ENCODE peak calls at places on chromosomes 5 and 9, in eight cellular contexts. L is effector memory CD4-positive, alpha-beta T cell; Z is C1 segment of cervical spinal cord; N is stomach; F is activated CD8-positive, alpha-beta memory T cell treated with anti-CD3 and anti-CD28 coated beads, Interleukin-2, amount 10 ng/mL, durations not matched to agents 7 days and 5 days; P is neural progenitor cell; U is GM13976; E is psoas muscle. Y is an unnamed sample.

GRCh38 chr9:96052703-96053102 is 177.2 kb downstream of the ERCC6L2 start:
- DNase-seq in U (no peak), Z (no peak), F (no peak), P (no peak), L (no peak), N (no peak), E (no peak), Y (no peak)

GRCh38 chr9:84945878-84946538 is 276.5 kb downstream of the NTRK2 start:
- DNase-seq in U (no peak), Z (no peak), F (no peak), E (no peak), N (no peak), P (no peak), L (no peak), Y (no peak)

GRCh38 chr9:131994364-131995110 is 85.1 kb downstream of the MED27 start:
- DNase-seq in U (no peak), N (no peak), L (no peak), E (no peak), F (no peak), Z (no peak), P (no peak), Y (no peak)

GRCh38 chr9:98807070-98807810 is at the start of gene GALNT12:
- DNase-seq in P (peak; percentile 80), Z (peak; percentile 21), N (peak; percentile 47), F (peak; percentile 67), U (peak; percentile 86), L (peak; percentile 33), E (peak; percentile 35), Y (peak; percentile 26)

GRCh38 chr5:122492675-122493074 is 180.6 kb downstream of the SNCAIP start:
- DNase-seq in L (no peak), F (no peak), U (peak; percentile 25), N (no peak), Z (no peak), E (no peak), P (peak; percentile 24), Y (no peak)

GRCh38 chr5:168481330-168481788 is 4.9 kb upstream of the RARS1 start:
- DNase-seq in Z (no peak), P (no peak), L (no peak), N (no peak), F (peak; percentile 61), U (peak; percentile 70), E (no peak), Y (no peak)

GRCh38 chr5:60365001-60365400 is 335.0 kb downstream of the DEPDC1B start:
- DNase-seq in F (no peak), E (no peak), Z (no peak), N (no peak), L (no peak), P (no peak), U (no peak), Y (no peak)

GRCh38 chr9:87878930-87879603 is 3.6 kb upstream of the SPATA31E1 start:
- DNase-seq in U (no peak), N (no peak), F (no peak), E (no peak), L (no peak), Z (no peak), P (no peak), Y (no peak)

GRCh38 chr5:13985736-13986418 is 41.4 kb upstream of the DNAH5 start:
- DNase-seq in P (no peak), F (no peak), L (no peak), N (no peak), Z (no peak), E (no peak), U (no peak), Y (no peak)

GRCh38 chr5:1933364-1934055 is 50.8 kb upstream of the IRX4 start:
- DNase-seq in F (no peak), U (no peak), Z (no peak), L (no peak), N (no peak), E (no peak), P (no peak), Y (no peak)

GRCh38 chr9:2214707-2215106 is 199.6 kb downstream of the SMARCA2 start:
- DNase-seq in N (no peak), F (no peak), Z (no peak), L (no peak), P (no peak), E (no peak), U (no peak), Y (no peak)

GRCh38 chr9:133516961-133517350 is 7.8 kb downstream of the MYMK start:
- DNase-seq in Z (no peak), P (no peak), U (no peak), F (no peak), E (no peak), N (no peak), L (no peak), Y (no peak)

GRCh38 chr9:127910613-127911205 is 6.1 kb downstream of the ST6GALNAC4 start:
- DNase-seq in U (no peak), F (peak; percentile 40), N (no peak), E (no peak), L (no peak), P (no peak), Z (no peak), Y (no peak)

GRCh38 chr9:92151691-92152393 is 36.6 kb upstream of the SPTLC1 start:
- DNase-seq in F (no peak), P (no peak), Z (peak; percentile 16), L (no peak), E (no peak), U (no peak), N (no peak), Y (no peak)

GRCh38 chr9:131262327-131263032 is 13.8 kb downstream of the FAM78A start:
- DNase-seq in U (no peak), N (no peak), P (no peak), F (no peak), E (no peak), L (no peak), Z (no peak), Y (no peak)

GRCh38 chr9:95511952-95512750 is 4.6 kb downstream of the PTCH1 start:
- DNase-seq in E (no peak), L (no peak), Z (no peak), U (no peak), N (no peak), F (no peak), P (peak; percentile 62), Y (no peak)

GRCh38 chr9:35828716-35829083 is at the start of gene FAM221B:
- DNase-seq in F (peak; percentile 57), N (no peak), L (no peak), U (no peak), Z (no peak), E (no peak), P (peak; percentile 89), Y (peak; percentile 12)

GRCh38 chr9:129237195-129237611 is 59.1 kb upstream of the IER5L start:
- DNase-seq in P (no peak), Z (no peak), E (peak; percentile 30), F (peak; percentile 66), L (peak; percentile 23), N (no peak), U (no peak), Y (peak; percentile 29)

GRCh38 chr5:74995931-74996330 is 56.4 kb downstream of the GCNT4 start:
- DNase-seq in P (no peak), Z (no peak), U (no peak), E (no peak), F (no peak), L (no peak), N (no peak), Y (no peak)

GRCh38 chr9:136306691-136307208 is 2.9 kb upstream of the CCDC187 start:
- DNase-seq in L (no peak), F (peak; percentile 46), E (no peak), N (no peak), Z (no peak), U (no peak), P (peak; percentile 49), Y (no peak)

GRCh38 chr9:127056446-127056845 is 66.0 kb downstream of the ANGPTL2 start:
- DNase-seq in E (no peak), U (no peak), F (no peak), P (no peak), N (no peak), Z (no peak), L (no peak), Y (no peak)

GRCh38 chr9:76417394-76417793 is 23.2 kb upstream of the RFK start:
- DNase-seq in U (no peak), E (no peak), F (no peak), N (no peak), Z (no peak), P (no peak), L (no peak), Y (no peak)

GRCh38 chr9:78654324-78654723 is 357.4 kb downstream of the PSAT1 start:
- DNase-seq in P (no peak), F (no peak), L (no peak), E (no peak), U (no peak), N (no peak), Z (no peak), Y (no peak)

GRCh38 chr9:134570151-134570621 is 71.4 kb upstream of the COL5A1 start:
- DNase-seq in N (peak; percentile 21), L (no peak), Z (no peak), P (no peak), E (no peak), F (peak; percentile 31), U (no peak), Y (no peak)

GRCh38 chr5:57608542-57608941 is 125.9 kb upstream of the ACTBL2 start:
- DNase-seq in F (no peak), Z (no peak), U (no peak), E (no peak), N (no peak), L (no peak), P (no peak), Y (no peak)